ENCODE peak calls at places on chromosomes 2 and 18, in seven cellular contexts. One of them, this sample, is unnamed.

GRCh38 chr2:113767811-113768210 is 11.4 kb upstream of the SLC35F5 start:
- DNase-seq in keratinocyte: no peak
- DNase-seq in OCI-LY7: no peak
- DNase-seq in neural progenitor cell: no peak
- DNase-seq in mammary epithelial cell: no peak
- DNase-seq in neuronal stem cell: no peak
- DNase-seq in GM23338: no peak
- DNase-seq in this sample: no peak

GRCh38 chr2:186365406-186365805 is 120.7 kb upstream of the ZC3H15 start:
- DNase-seq in keratinocyte: no peak
- DNase-seq in OCI-LY7: no peak
- DNase-seq in neural progenitor cell: no peak
- DNase-seq in mammary epithelial cell: no peak
- DNase-seq in neuronal stem cell: no peak
- DNase-seq in GM23338: no peak
- DNase-seq in this sample: no peak

GRCh38 chr18:30081122-30081521 is 961.4 kb downstream of the DSC3 start:
- DNase-seq in keratinocyte: no peak
- DNase-seq in OCI-LY7: no peak
- DNase-seq in neural progenitor cell: peak
- DNase-seq in mammary epithelial cell: no peak
- DNase-seq in neuronal stem cell: no peak
- DNase-seq in GM23338: no peak
- DNase-seq in this sample: no peak

GRCh38 chr2:163863073-163863472 is 127.3 kb upstream of the FIGN start:
- DNase-seq in keratinocyte: no peak
- DNase-seq in OCI-LY7: no peak
- DNase-seq in neural progenitor cell: no peak
- DNase-seq in mammary epithelial cell: no peak
- DNase-seq in neuronal stem cell: no peak
- DNase-seq in GM23338: no peak
- DNase-seq in this sample: no peak

GRCh38 chr18:48032876-48033769 is 102.7 kb upstream of the SMAD2 start:
- DNase-seq in keratinocyte: no peak
- DNase-seq in OCI-LY7: no peak
- DNase-seq in neural progenitor cell: no peak
- DNase-seq in mammary epithelial cell: peak
- DNase-seq in neuronal stem cell: no peak
- DNase-seq in GM23338: no peak
- DNase-seq in this sample: no peak

GRCh38 chr2:238220892-238221521 is 17.5 kb upstream of the ILKAP start:
- DNase-seq in keratinocyte: no peak
- DNase-seq in OCI-LY7: no peak
- DNase-seq in neural progenitor cell: no peak
- DNase-seq in mammary epithelial cell: peak
- DNase-seq in neuronal stem cell: no peak
- DNase-seq in GM23338: no peak
- DNase-seq in this sample: peak

GRCh38 chr2:20448246-20449046 is 1.6 kb downstream of the RHOB start:
- DNase-seq in keratinocyte: no peak
- DNase-seq in OCI-LY7: no peak
- DNase-seq in neural progenitor cell: peak
- DNase-seq in mammary epithelial cell: no peak
- DNase-seq in neuronal stem cell: no peak
- DNase-seq in GM23338: no peak
- DNase-seq in this sample: no peak

GRCh38 chr2:10382313-10383061 is 65.6 kb downstream of the ODC1 start:
- DNase-seq in keratinocyte: no peak
- DNase-seq in OCI-LY7: peak
- DNase-seq in neural progenitor cell: peak
- DNase-seq in mammary epithelial cell: no peak
- DNase-seq in neuronal stem cell: no peak
- DNase-seq in GM23338: peak
- DNase-seq in this sample: peak

GRCh38 chr2:43021791-43022500 is 204.5 kb downstream of the ZFP36L2 start:
- DNase-seq in keratinocyte: no peak
- DNase-seq in OCI-LY7: peak
- DNase-seq in neural progenitor cell: peak
- DNase-seq in mammary epithelial cell: peak
- DNase-seq in neuronal stem cell: no peak
- DNase-seq in GM23338: peak
- DNase-seq in this sample: no peak

GRCh38 chr18:59514193-59514592 is 155.1 kb upstream of the LMAN1 start:
- DNase-seq in keratinocyte: no peak
- DNase-seq in OCI-LY7: no peak
- DNase-seq in neural progenitor cell: peak
- DNase-seq in mammary epithelial cell: no peak
- DNase-seq in neuronal stem cell: no peak
- DNase-seq in GM23338: no peak
- DNase-seq in this sample: no peak

GRCh38 chr2:1836321-1836860 is 92.1 kb upstream of the PXDN start:
- DNase-seq in keratinocyte: no peak
- DNase-seq in OCI-LY7: no peak
- DNase-seq in neural progenitor cell: no peak
- DNase-seq in mammary epithelial cell: no peak
- DNase-seq in neuronal stem cell: no peak
- DNase-seq in GM23338: no peak
- DNase-seq in this sample: no peak

GRCh38 chr18:79961527-79962291 is 2.7 kb upstream of the HSBP1L1 start:
- DNase-seq in keratinocyte: no peak
- DNase-seq in OCI-LY7: no peak
- DNase-seq in neural progenitor cell: peak
- DNase-seq in mammary epithelial cell: peak
- DNase-seq in neuronal stem cell: no peak
- DNase-seq in GM23338: no peak
- DNase-seq in this sample: no peak

GRCh38 chr2:233033672-233034071 is 1.2 kb downstream of the NEU2 start:
- DNase-seq in keratinocyte: no peak
- DNase-seq in OCI-LY7: no peak
- DNase-seq in neural progenitor cell: no peak
- DNase-seq in mammary epithelial cell: peak
- DNase-seq in neuronal stem cell: no peak
- DNase-seq in GM23338: no peak
- DNase-seq in this sample: no peak

GRCh38 chr2:166593403-166593802 is 99.4 kb upstream of the SCN7A start:
- DNase-seq in keratinocyte: no peak
- DNase-seq in OCI-LY7: no peak
- DNase-seq in neural progenitor cell: no peak
- DNase-seq in mammary epithelial cell: peak
- DNase-seq in neuronal stem cell: no peak
- DNase-seq in GM23338: no peak
- DNase-seq in this sample: no peak

GRCh38 chr2:160703648-160704585 is 210.3 kb upstream of the RBMS1 start:
- DNase-seq in keratinocyte: no peak
- DNase-seq in OCI-LY7: peak
- DNase-seq in neural progenitor cell: peak
- DNase-seq in mammary epithelial cell: no peak
- DNase-seq in neuronal stem cell: peak
- DNase-seq in GM23338: peak
- DNase-seq in this sample: peak

GRCh38 chr2:152445791-152446201 is 110.8 kb downstream of the FMNL2 start:
- DNase-seq in keratinocyte: peak
- DNase-seq in OCI-LY7: no peak
- DNase-seq in neural progenitor cell: no peak
- DNase-seq in mammary epithelial cell: peak
- DNase-seq in neuronal stem cell: no peak
- DNase-seq in GM23338: no peak
- DNase-seq in this sample: no peak

GRCh38 chr2:205717999-205718398 is 35.7 kb downstream of the NRP2 start:
- DNase-seq in keratinocyte: no peak
- DNase-seq in OCI-LY7: no peak
- DNase-seq in neural progenitor cell: no peak
- DNase-seq in mammary epithelial cell: no peak
- DNase-seq in neuronal stem cell: no peak
- DNase-seq in GM23338: no peak
- DNase-seq in this sample: no peak

GRCh38 chr2:55061534-55062344 is 11.5 kb upstream of the RTN4 start:
- DNase-seq in keratinocyte: no peak
- DNase-seq in OCI-LY7: no peak
- DNase-seq in neural progenitor cell: no peak
- DNase-seq in mammary epithelial cell: no peak
- DNase-seq in neuronal stem cell: no peak
- DNase-seq in GM23338: no peak
- DNase-seq in this sample: no peak

GRCh38 chr2:80007722-80008503 is 296.6 kb downstream of the LRRTM1 start:
- DNase-seq in keratinocyte: no peak
- DNase-seq in OCI-LY7: no peak
- DNase-seq in neural progenitor cell: peak
- DNase-seq in mammary epithelial cell: no peak
- DNase-seq in neuronal stem cell: peak
- DNase-seq in GM23338: peak
- DNase-seq in this sample: no peak

DNA sequence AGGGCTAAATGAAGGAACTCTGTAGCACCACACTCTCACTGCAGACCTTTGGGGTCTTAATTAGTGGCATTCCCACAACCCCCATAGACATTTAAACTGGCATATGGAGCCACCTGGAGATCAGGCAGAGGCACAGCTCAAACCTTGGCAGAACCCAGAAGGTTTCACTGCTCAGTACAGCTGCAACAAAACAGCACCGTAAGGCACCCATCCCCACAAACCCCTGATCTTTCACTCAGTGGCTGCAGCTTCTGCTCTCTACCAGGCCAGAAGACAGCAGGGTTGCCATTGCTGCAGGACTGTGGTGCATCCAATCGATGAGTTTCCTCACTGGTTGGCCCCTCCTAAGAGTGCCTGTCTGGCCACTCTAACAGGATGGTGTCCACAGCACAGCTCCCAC is 361.6 kb upstream of the VRK2 start:
- DNase-seq in keratinocyte: no peak
- DNase-seq in OCI-LY7: no peak
- DNase-seq in neural progenitor cell: no peak
- DNase-seq in mammary epithelial cell: no peak
- DNase-seq in neuronal stem cell: no peak
- DNase-seq in GM23338: no peak
- DNase-seq in this sample: no peak
- H2AFZ ChIP-seq in keratinocyte: no peak
- H2AFZ ChIP-seq in OCI-LY7: no peak
- H2AFZ ChIP-seq in neural progenitor cell: no peak
- H2AFZ ChIP-seq in mammary epithelial cell: no peak
- H2AFZ ChIP-seq in neuronal stem cell: no peak
- H2AFZ ChIP-seq in GM23338: peak
- H2AFZ ChIP-seq in this sample: no peak

GRCh38 chr2:62409442-62409841 is 96.6 kb downstream of the TMEM17 start:
- DNase-seq in keratinocyte: no peak
- DNase-seq in OCI-LY7: no peak
- DNase-seq in neural progenitor cell: no peak
- DNase-seq in mammary epithelial cell: peak
- DNase-seq in neuronal stem cell: no peak
- DNase-seq in GM23338: no peak
- DNase-seq in this sample: no peak
- H3K4me2 ChIP-seq in keratinocyte: no peak
- H3K4me2 ChIP-seq in OCI-LY7: no peak
- H3K4me2 ChIP-seq in neural progenitor cell: peak
- H3K4me2 ChIP-seq in mammary epithelial cell: no peak
- H3K4me2 ChIP-seq in neuronal stem cell: no peak
- H3K4me2 ChIP-seq in GM23338: no peak
- H3K4me2 ChIP-seq in this sample: no peak

GRCh38 chr2:95314964-95315611 is 17.9 kb downstream of the KCNIP3 start:
- DNase-seq in keratinocyte: no peak
- DNase-seq in OCI-LY7: peak
- DNase-seq in neural progenitor cell: peak
- DNase-seq in mammary epithelial cell: peak
- DNase-seq in neuronal stem cell: peak
- DNase-seq in GM23338: peak
- DNase-seq in this sample: peak

GRCh38 chr2:95312543-95313205 is 15.5 kb downstream of the KCNIP3 start:
- DNase-seq in keratinocyte: no peak
- DNase-seq in OCI-LY7: no peak
- DNase-seq in neural progenitor cell: no peak
- DNase-seq in mammary epithelial cell: no peak
- DNase-seq in neuronal stem cell: no peak
- DNase-seq in GM23338: no peak
- DNase-seq in this sample: no peak

GRCh38 chr2:95314598-95314963 is 17.4 kb downstream of the KCNIP3 start:
- DNase-seq in keratinocyte: no peak
- DNase-seq in OCI-LY7: no peak
- DNase-seq in neural progenitor cell: no peak
- DNase-seq in mammary epithelial cell: no peak
- DNase-seq in neuronal stem cell: no peak
- DNase-seq in GM23338: no peak
- DNase-seq in this sample: no peak

GRCh38 chr2:95311821-95312542 is 14.8 kb downstream of the KCNIP3 start:
- DNase-seq in keratinocyte: no peak
- DNase-seq in OCI-LY7: no peak
- DNase-seq in neural progenitor cell: no peak
- DNase-seq in mammary epithelial cell: no peak
- DNase-seq in neuronal stem cell: no peak
- DNase-seq in GM23338: no peak
- DNase-seq in this sample: no peak

DNA sequence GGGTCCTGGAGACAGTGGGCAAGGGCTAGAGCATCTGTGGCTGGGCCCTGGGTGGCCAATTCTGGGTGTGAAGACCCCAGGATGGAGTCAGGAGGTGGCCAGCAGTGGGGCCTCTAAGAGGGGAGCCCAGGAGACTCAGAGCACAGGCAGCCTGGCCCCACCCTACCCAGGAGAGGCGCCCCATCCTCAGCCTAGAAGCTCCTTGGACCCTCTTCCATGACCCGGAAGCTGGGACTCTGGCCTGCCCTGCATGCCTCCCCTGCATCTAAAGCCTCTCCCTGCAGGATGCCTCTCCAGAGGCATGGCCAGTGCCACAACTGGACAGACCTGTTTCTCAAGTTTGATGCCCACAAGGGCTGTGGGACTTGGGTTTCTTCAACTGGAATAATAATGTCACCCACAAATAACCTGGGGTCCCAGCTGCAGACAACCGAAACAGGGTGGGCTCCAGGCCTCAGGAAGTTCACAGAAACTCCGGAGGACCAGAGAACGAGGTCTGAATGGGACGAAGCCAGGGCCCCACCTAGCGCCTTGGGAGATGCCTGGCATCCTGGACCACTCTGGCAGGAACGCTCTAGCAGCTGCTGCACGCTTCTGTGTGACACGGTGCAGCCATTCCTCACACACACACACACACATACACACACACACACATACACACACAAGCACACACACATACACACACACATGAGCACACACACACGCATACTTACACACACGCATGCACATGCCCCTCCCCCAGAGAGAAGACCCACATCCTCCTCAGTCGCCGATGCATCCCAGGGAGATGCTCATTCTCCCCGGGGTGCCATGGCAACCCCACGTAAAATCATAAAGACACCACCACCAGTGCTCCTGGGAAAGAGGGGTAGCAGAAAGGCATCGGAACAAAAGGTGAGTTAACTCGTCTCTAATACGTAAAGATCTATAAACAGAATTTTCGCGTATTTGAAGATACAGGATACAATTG is 16.4 kb downstream of the KCNIP3 start:
- DNase-seq in keratinocyte: no peak
- DNase-seq in OCI-LY7: no peak
- DNase-seq in neural progenitor cell: no peak
- DNase-seq in mammary epithelial cell: peak
- DNase-seq in neuronal stem cell: no peak
- DNase-seq in GM23338: no peak
- DNase-seq in this sample: no peak
- H3K27ac ChIP-seq in keratinocyte: no peak
- H3K27ac ChIP-seq in OCI-LY7: no peak
- H3K27ac ChIP-seq in neural progenitor cell: no peak
- H3K27ac ChIP-seq in mammary epithelial cell: no peak
- H3K27ac ChIP-seq in neuronal stem cell: no peak
- H3K27ac ChIP-seq in GM23338: no peak
- H3K27ac ChIP-seq in this sample: no peak

GRCh38 chr2:174599310-174599941 is 1.8 kb upstream of the WIPF1 start:
- DNase-seq in keratinocyte: no peak
- DNase-seq in OCI-LY7: peak
- DNase-seq in neural progenitor cell: no peak
- DNase-seq in mammary epithelial cell: no peak
- DNase-seq in neuronal stem cell: no peak
- DNase-seq in GM23338: no peak
- DNase-seq in this sample: peak
- H2AFZ ChIP-seq in keratinocyte: no peak
- H2AFZ ChIP-seq in OCI-LY7: peak
- H2AFZ ChIP-seq in neural progenitor cell: no peak
- H2AFZ ChIP-seq in mammary epithelial cell: no peak
- H2AFZ ChIP-seq in neuronal stem cell: no peak
- H2AFZ ChIP-seq in GM23338: no peak
- H2AFZ ChIP-seq in this sample: no peak